ENCODE peak calls at places on chromosomes 12 and 14, in eight cellular contexts. P is coronary artery, A is H1, R is heart right ventricle, I is neural progenitor cell, B is fibroblast of mammary gland, X is AG10803, O is thoracic aorta. Z is an unnamed sample.

GRCh38 chr12:40207551-40207950 is 17.2 kb upstream of the LRRK2 start:
- DNase-seq in P (no peak), A (no peak), R (no peak), I (no peak), B (no peak), X (no peak), O (no peak), Z (no peak)

GRCh38 chr12:3202734-3203446 is 125.7 kb downstream of the TSPAN9 start:
- DNase-seq in P (no peak), A (no peak), R (peak; percentile 71), I (peak; percentile 76), B (peak; percentile 40), X (peak; percentile 26), O (no peak), Z (peak; percentile 55)

GRCh38 chr14:90781344-90781761 is 34.9 kb downstream of the TTC7B start:
- DNase-seq in P (peak; percentile 21), A (no peak), R (no peak), I (no peak), B (peak; percentile 73), X (peak; percentile 80), O (no peak), Z (peak; percentile 65)

GRCh38 chr14:32738206-32738871 is 200.3 kb upstream of the NPAS3 start:
- DNase-seq in P (no peak), A (no peak), R (no peak), I (no peak), B (no peak), X (no peak), O (no peak), Z (no peak)

GRCh38 chr12:106090586-106091411 is 48.0 kb downstream of the NUAK1 start:
- DNase-seq in P (peak; percentile 92), A (no peak), R (peak; percentile 77), I (no peak), B (peak; percentile 52), X (peak; percentile 87), O (peak; percentile 37), Z (peak; percentile 68)

GRCh38 chr12:109987615-109988014 is 8.6 kb downstream of the GIT2 start:
- DNase-seq in P (no peak), A (no peak), R (no peak), I (no peak), B (no peak), X (no peak), O (no peak), Z (no peak)

GRCh38 chr12:29508949-29509348 is 11.5 kb upstream of the OVCH1 start:
- DNase-seq in P (no peak), A (no peak), R (no peak), I (no peak), B (no peak), X (no peak), O (no peak), Z (no peak)

GRCh38 chr14:60684203-60684602 is 34.9 kb upstream of the SIX1 start:
- DNase-seq in P (no peak), A (no peak), R (no peak), I (no peak), B (peak; percentile 27), X (peak; percentile 11), O (no peak), Z (no peak)

GRCh38 chr14:70595443-70596185 is 4.8 kb downstream of the MED6 start:
- DNase-seq in P (no peak), A (no peak), R (no peak), I (no peak), B (peak; percentile 52), X (no peak), O (no peak), Z (no peak)

GRCh38 chr14:95500201-95500681 is 16.2 kb downstream of the SYNE3 start:
- DNase-seq in P (no peak), A (no peak), R (no peak), I (no peak), B (no peak), X (no peak), O (no peak), Z (no peak)

GRCh38 chr14:95504135-95505029 is 12.1 kb downstream of the SYNE3 start:
- DNase-seq in P (no peak), A (no peak), R (no peak), I (no peak), B (peak; percentile 84), X (peak; percentile 73), O (no peak), Z (peak; percentile 81)

GRCh38 chr14:95503365-95504134 is 12.9 kb downstream of the SYNE3 start:
- DNase-seq in P (no peak), A (no peak), R (no peak), I (no peak), B (no peak), X (no peak), O (no peak), Z (no peak)

GRCh38 chr14:95500772-95501401 is 15.6 kb downstream of the SYNE3 start:
- DNase-seq in P (no peak), A (no peak), R (no peak), I (no peak), B (peak; percentile 93), X (peak; percentile 85), O (no peak), Z (peak; percentile 89)

GRCh38 chr14:95502381-95502950 is 14.0 kb downstream of the SYNE3 start:
- DNase-seq in P (no peak), A (no peak), R (no peak), I (no peak), B (no peak), X (no peak), O (no peak), Z (no peak)
- H3K4me3 ChIP-seq in P (no peak overlapping the region), A (no peak overlapping the region), R (no peak overlapping the region), I (no peak overlapping the region), B (no peak overlapping the region), X (no peak overlapping the region), O (no peak overlapping the region), Z (no peak overlapping the region)

DNA sequence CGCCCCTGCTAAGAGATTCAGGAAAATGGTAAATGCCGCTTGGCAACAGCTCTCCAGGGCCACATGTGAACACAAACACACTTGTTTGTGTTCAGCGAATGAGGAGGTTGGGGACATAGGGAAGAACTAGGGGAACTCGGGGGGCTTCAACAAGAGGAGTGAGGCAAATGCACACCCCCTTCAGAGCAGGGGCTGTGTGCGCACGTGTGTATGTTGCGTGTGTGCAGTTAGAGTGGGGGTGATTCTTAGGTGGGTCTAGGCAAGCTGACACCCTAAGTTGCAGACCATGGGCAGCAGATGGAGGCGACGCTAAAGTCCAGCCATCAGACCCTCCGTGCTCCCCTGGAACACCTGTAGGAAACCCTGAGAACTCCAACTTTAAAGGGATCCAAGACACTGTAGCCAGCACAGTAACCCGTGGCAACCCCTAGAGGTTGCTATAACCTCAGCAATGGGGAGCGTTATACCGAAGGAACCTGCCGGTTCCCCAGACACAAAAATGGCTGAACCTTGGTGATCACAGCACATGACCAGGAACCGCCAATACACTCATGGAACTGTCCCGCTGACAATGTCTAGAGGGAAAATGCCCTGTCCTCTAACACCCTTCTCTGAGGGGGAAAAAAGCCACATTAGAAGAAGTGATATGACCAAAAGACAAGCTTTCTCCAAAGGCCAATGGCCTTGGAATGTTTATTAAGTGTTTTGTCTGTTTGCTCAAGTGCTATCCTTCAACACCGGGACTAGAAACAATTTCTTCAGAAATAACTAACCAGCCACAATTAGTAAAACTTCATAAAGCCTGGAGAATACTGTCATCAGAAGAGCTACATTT is 86.5 kb upstream of the CEP83 start:
- DNase-seq in P (no peak), A (peak; percentile 47), R (peak; percentile 42), I (peak; percentile 82), B (peak; percentile 77), X (peak; percentile 47), O (no peak), Z (peak; percentile 85)
- TF ChIP-seq CTCF in P (peak; percentile 43), A (peak; percentile 95), R (peak; percentile 70), I (peak; percentile 81), B (peak; percentile 89), X (peak; percentile 68), O (peak; percentile 68), Z (peak; percentile 86)

DNA sequence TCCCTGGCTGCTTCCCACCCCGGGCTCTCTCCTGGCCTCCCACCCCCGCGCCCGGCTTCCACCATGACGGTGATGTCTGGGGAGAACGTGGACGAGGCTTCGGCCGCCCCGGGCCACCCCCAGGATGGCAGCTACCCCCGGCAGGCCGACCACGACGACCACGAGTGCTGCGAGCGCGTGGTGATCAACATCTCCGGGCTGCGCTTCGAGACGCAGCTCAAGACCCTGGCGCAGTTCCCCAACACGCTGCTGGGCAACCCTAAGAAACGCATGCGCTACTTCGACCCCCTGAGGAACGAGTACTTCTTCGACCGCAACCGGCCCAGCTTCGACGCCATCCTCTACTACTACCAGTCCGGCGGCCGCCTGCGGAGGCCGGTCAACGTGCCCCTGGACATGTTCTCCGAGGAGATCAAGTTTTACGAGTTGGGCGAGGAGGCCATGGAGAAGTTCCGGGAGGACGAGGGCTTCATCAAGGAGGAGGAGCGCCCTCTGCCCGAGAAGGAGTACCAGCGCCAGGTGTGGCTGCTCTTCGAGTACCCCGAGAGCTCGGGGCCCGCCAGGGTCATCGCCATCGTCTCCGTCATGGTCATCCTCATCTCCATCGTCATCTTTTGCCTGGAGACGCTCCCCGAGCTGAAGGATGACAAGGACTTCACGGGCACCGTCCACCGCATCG is 1.8 kb downstream of the KCNA1 start:
- DNase-seq in P (no peak), A (no peak), R (no peak), I (no peak), B (no peak), X (no peak), O (no peak), Z (no peak)
- H3K4me3 ChIP-seq in P (peak overlapping the region; percentile 73), A (no peak overlapping the region), R (no peak overlapping the region), I (peak overlapping the region; percentile 62), B (no peak overlapping the region), X (no peak overlapping the region), O (peak overlapping the region; percentile 75), Z (no peak overlapping the region)

DNA sequence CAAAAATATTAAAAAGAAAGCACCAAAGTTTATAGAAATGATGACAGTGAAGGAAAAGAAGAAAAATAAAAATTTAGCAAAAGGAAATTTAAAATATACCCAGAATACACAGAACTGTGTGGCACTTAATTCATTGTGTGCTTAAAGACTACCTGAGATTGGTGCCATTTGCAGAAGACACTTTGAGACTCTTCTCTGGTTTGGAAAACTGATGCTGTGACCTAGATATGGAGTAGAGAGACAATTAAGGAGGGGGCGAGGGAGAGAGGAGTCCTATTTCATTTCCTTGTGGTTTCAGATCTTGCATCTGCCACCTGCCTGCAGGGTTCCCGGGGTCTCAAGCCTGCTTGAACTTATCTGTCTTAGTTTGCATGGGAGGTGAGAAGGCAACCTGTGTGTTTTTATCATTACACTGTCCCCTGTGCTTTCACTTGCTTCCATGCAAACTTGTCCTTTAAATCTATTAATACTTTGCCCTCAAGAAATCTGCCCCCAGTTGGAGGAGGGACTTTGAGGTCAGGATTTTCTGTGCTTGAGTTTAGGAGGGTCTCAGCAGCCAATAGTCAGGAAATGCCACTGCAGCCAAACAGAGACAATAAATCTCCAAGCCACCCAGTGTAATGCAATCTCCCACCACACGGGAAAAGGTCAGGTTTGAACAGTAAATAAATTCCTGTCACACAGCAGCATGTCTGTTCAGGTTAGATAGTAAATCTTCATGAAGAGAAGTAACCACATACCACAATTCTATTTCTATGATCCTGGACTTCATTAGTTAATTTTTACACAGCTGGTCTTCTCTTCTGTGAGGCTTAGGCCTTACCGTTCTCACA is 119.4 kb downstream of the CAND1 start:
- DNase-seq in P (no peak), A (no peak), R (no peak), I (peak; percentile 31), B (no peak), X (no peak), O (no peak), Z (no peak)
- TF ChIP-seq CTCF in P (no peak), A (peak; percentile 14), R (no peak), I (peak; percentile 42), B (peak; percentile 13), X (no peak), O (peak; percentile 15), Z (peak; percentile 36)

GRCh38 chr12:46964496-46965098 is 114.8 kb upstream of the PCED1B start:
- DNase-seq in P (no peak), A (no peak), R (no peak), I (peak; percentile 91), B (peak; percentile 29), X (peak; percentile 88), O (no peak), Z (peak; percentile 59)
- H3K4me3 ChIP-seq in P (peak overlapping the region; percentile 42), A (no peak overlapping the region), R (no peak overlapping the region), I (peak overlapping the region; percentile 18), B (no peak overlapping the region), X (peak overlapping the region; percentile 24), O (peak overlapping the region; percentile 12), Z (no peak overlapping the region)